ENCODE peak calls at places on chromosome 1, in five cellular contexts. K, E, R, W and S are unnamed samples.

GRCh38 chr1:92804721-92805169 is 19.8 kb upstream of the EVI5 start:
- DNase-seq in R (no peak), K (peak; percentile 53), W (peak; percentile 49), E (peak; percentile 33), S (no peak)

GRCh38 chr1:31510853-31511789 is 65.2 kb upstream of the TINAGL1 start:
- DNase-seq in K (no peak), W (no peak), E (no peak), R (no peak), S (no peak)

GRCh38 chr1:201999625-202000238 is 10.7 kb upstream of the ELF3 start:
- DNase-seq in K (peak; percentile 68), E (no peak), W (peak; percentile 8), R (no peak), S (peak; percentile 36)

GRCh38 chr1:43221256-43221778 is 48.5 kb upstream of the TMEM125 start:
- DNase-seq in E (no peak), W (no peak), K (peak; percentile 39), R (no peak), S (no peak)

GRCh38 chr1:64669098-64669675 is 75.7 kb upstream of the RAVER2 start:
- DNase-seq in R (no peak), E (no peak), K (no peak), W (no peak), S (no peak)

GRCh38 chr1:5425304-5425703 is 566.9 kb downstream of the NPHP4 start:
- DNase-seq in E (no peak), W (no peak), K (no peak), R (no peak), S (no peak)

GRCh38 chr1:218463194-218464156 is 118.3 kb downstream of the TGFB2 start:
- DNase-seq in K (no peak), E (peak; percentile 53), W (no peak), R (no peak), S (no peak)

GRCh38 chr1:11285883-11286734 is 13.1 kb downstream of the UBIAD1 start:
- DNase-seq in R (no peak), K (no peak), E (no peak), W (no peak), S (no peak)

GRCh38 chr1:65992160-65993046 is 199.7 kb downstream of the PDE4B start:
- DNase-seq in K (no peak), E (no peak), R (no peak), W (no peak), S (no peak)

GRCh38 chr1:26522073-26522472 is 7.5 kb upstream of the RPS6KA1 start:
- DNase-seq in E (no peak), W (no peak), R (no peak), K (no peak), S (no peak)

GRCh38 chr1:221575605-221576004 is 166.3 kb downstream of the DUSP10 start:
- DNase-seq in K (no peak), E (no peak), R (no peak), W (no peak), S (no peak)

GRCh38 chr1:166039805-166040204 is 127.0 kb downstream of the FAM78B start:
- DNase-seq in R (no peak), W (no peak), K (no peak), E (no peak), S (no peak)

GRCh38 chr1:154571244-154571963 is 3.8 kb downstream of the CHRNB2 start:
- DNase-seq in E (no peak), R (no peak), W (no peak), K (no peak), S (no peak)

GRCh38 chr1:9351654-9352271 is 59.1 kb downstream of the SPSB1 start:
- DNase-seq in E (no peak), K (no peak), R (no peak), W (no peak), S (no peak)

GRCh38 chr1:29453502-29454240 is 217.3 kb downstream of the PTPRU start:
- DNase-seq in R (no peak), W (no peak), E (no peak), K (peak; percentile 55), S (no peak)

GRCh38 chr1:206559661-206559995 is 52.3 kb downstream of the RASSF5 start:
- DNase-seq in R (no peak), K (no peak), E (no peak), W (no peak), S (no peak)

GRCh38 chr1:239722080-239722479 is 335.7 kb downstream of the CHRM3 start:
- DNase-seq in R (no peak), E (no peak), K (no peak), W (no peak), S (no peak)

GRCh38 chr1:9009438-9010366 is 16.5 kb downstream of the SLC2A7 start:
- DNase-seq in E (no peak), R (no peak), W (no peak), K (peak; percentile 76), S (peak; percentile 60)

GRCh38 chr1:19410393-19410792 is 74.9 kb downstream of the CAPZB start:
- DNase-seq in R (no peak), W (no peak), K (no peak), E (no peak), S (no peak)

GRCh38 chr1:163673076-163673475 is 351.3 kb downstream of the NUF2 start:
- DNase-seq in E (no peak), W (no peak), K (no peak), R (no peak), S (no peak)

GRCh38 chr1:90850181-90850924 is 133.3 kb upstream of the BARHL2 start:
- DNase-seq in W (no peak), K (no peak), E (peak; percentile 14), R (no peak), S (peak; percentile 51)

GRCh38 chr1:179337942-179338560 is 27.7 kb upstream of the AXDND1 start:
- DNase-seq in W (no peak), R (no peak), K (no peak), E (no peak), S (no peak)

GRCh38 chr1:2240251-2241156 is 12.4 kb downstream of the SKI start:
- DNase-seq in W (no peak), R (no peak), K (no peak), E (peak; percentile 69), S (no peak)